ENCODE peak calls at places on chromosome 16, in four cellular contexts. I is GM12878, U is H1, E is IMR-90. Y is an unnamed sample.
A peak's percentile ranks its signal among the peaks of the same experiment; 100 is the strongest.

GRCh38 chr16:57863434-57864160 is 61.3 kb upstream of the KIFC3 start:
- DNase-seq in I (no peak), U (peak; percentile 49), E (peak; percentile 79), Y (no peak)

GRCh38 chr16:12210258-12210880 is 233.8 kb downstream of the SNX29 start:
- DNase-seq in I (no peak), U (no peak), E (no peak), Y (no peak)

GRCh38 chr16:89951509-89951908 is 3.0 kb downstream of the DEF8 start:
- DNase-seq in I (no peak), U (no peak), E (no peak), Y (no peak)

GRCh38 chr16:1845985-1846384 is 19.0 kb downstream of the FAHD1 start:
- DNase-seq in I (no peak), U (no peak), E (no peak), Y (no peak)

GRCh38 chr16:1984347-1985225 is 593 bp downstream of the GFER start:
- DNase-seq in I (no peak), U (no peak), E (peak; percentile 13), Y (peak; percentile 71)

GRCh38 chr16:20409398-20410152 is at the start of gene ACSM5:
- DNase-seq in I (no peak), U (no peak), E (no peak), Y (no peak)

GRCh38 chr16:85735225-85735722 is 15.6 kb downstream of the C16orf74 start:
- DNase-seq in I (peak; percentile 43), U (no peak), E (no peak), Y (no peak)

GRCh38 chr16:29192329-29193247 is 207.7 kb downstream of the LAT start:
- DNase-seq in I (no peak), U (no peak), E (no peak), Y (peak; percentile 42)

GRCh38 chr16:48580925-48581500 is 29.0 kb downstream of the N4BP1 start:
- DNase-seq in I (no peak), U (no peak), E (no peak), Y (no peak)

GRCh38 chr16:70298988-70299938 is at the start of gene DDX19B:
- DNase-seq in I (no peak), U (no peak), E (peak; percentile 64), Y (peak; percentile 57)

GRCh38 chr16:21301895-21302291 is 23.8 kb upstream of the CRYM start:
- DNase-seq in I (no peak), U (no peak), E (peak; percentile 8), Y (no peak)

GRCh38 chr16:24499193-24499814 is 40.1 kb upstream of the RBBP6 start:
- DNase-seq in I (no peak), U (peak; percentile 44), E (peak; percentile 11), Y (peak; percentile 71)

GRCh38 chr16:77636615-77637014 is 85.7 kb upstream of the NUDT7 start:
- DNase-seq in I (no peak), U (no peak), E (no peak), Y (no peak)

GRCh38 chr16:11391576-11391975 is 46.3 kb downstream of the RMI2 start:
- DNase-seq in I (no peak), U (no peak), E (no peak), Y (no peak)

GRCh38 chr16:26316683-26317464 is 625.1 kb downstream of the HS3ST4 start:
- DNase-seq in I (no peak), U (peak; percentile 9), E (no peak), Y (no peak)

GRCh38 chr16:71867934-71868333 is 16.0 kb downstream of the ZNF821 start:
- DNase-seq in I (no peak), U (no peak), E (no peak), Y (no peak)

GRCh38 chr16:50699345-50700159 is 6.1 kb downstream of the NOD2 start:
- DNase-seq in I (no peak), U (no peak), E (peak; percentile 12), Y (no peak)

GRCh38 chr16:89712476-89712805 is 8.3 kb downstream of the VPS9D1 start:
- DNase-seq in I (no peak), U (no peak), E (peak; percentile 28), Y (peak; percentile 52)

GRCh38 chr16:88804552-88805339 is 1.2 kb downstream of the CDT1 start:
- DNase-seq in I (no peak), U (no peak), E (no peak), Y (peak; percentile 58)

GRCh38 chr16:15782573-15783365 is 74.1 kb downstream of the MYH11 start:
- DNase-seq in I (no peak), U (no peak), E (peak; percentile 16), Y (peak; percentile 55)

GRCh38 chr16:24478401-24478800 is 61.0 kb upstream of the RBBP6 start:
- DNase-seq in I (no peak), U (no peak), E (no peak), Y (no peak)

DNA sequence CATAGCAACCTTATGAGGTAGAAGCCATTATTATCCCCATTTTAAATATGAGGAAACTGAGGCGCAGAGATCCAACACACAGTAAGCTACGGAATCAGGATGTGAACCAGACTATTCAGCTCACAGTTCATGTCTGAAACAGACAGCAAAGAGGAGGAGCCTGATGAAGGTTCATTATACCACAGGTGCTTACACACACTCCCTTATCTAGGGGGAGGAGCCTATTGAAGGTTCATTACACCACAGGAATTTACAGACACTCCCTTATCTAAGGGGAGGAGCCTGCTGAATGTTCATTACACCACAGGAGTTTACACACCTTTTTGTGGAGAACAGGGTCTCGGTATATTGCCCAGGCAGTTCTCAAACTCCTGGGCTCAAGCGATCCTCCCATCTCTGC is 21.9 kb downstream of the C16orf95 start:
- DNase-seq in I (no peak), U (no peak), E (no peak), Y (peak; percentile 86)
- TF ChIP-seq CHD1 in I (no peak), U (no peak), E (no peak), Y (no peak)

GRCh38 chr16:55041540-55042234 is 111.0 kb downstream of the IRX5 start:
- DNase-seq in I (no peak), U (no peak), E (no peak), Y (no peak)
- TF ChIP-seq CHD1 in I (no peak), U (no peak), E (no peak), Y (no peak)

GRCh38 chr16:27759301-27759871 is 209.4 kb downstream of the KATNIP start:
- DNase-seq in I (no peak), U (no peak), E (peak; percentile 72), Y (no peak)
- TF ChIP-seq CHD1 in I (no peak), U (no peak), E (no peak), Y (no peak)

GRCh38 chr16:69166221-69166833 is 20.6 kb upstream of the SNTB2 start:
- DNase-seq in I (no peak), U (no peak), E (peak; percentile 82), Y (peak; percentile 29)
- TF ChIP-seq CHD1 in I (no peak), U (no peak), E (no peak), Y (no peak)

GRCh38 chr16:52470601-52471000 is 76.3 kb downstream of the TOX3 start:
- DNase-seq in I (no peak), U (no peak), E (no peak), Y (no peak)
- TF ChIP-seq CHD1 in I (no peak), U (no peak), E (no peak), Y (no peak)

GRCh38 chr16:64679976-64680375 is 441.9 kb downstream of the CDH11 start:
- DNase-seq in I (no peak), U (no peak), E (no peak), Y (no peak)
- TF ChIP-seq CHD1 in I (no peak), U (no peak), E (no peak), Y (no peak)

GRCh38 chr16:87388818-87389134 is 3.4 kb upstream of the MAP1LC3B start:
- DNase-seq in I (no peak), U (no peak), E (no peak), Y (no peak)
- TF ChIP-seq CHD1 in I (no peak), U (no peak), E (no peak), Y (no peak)

DNA sequence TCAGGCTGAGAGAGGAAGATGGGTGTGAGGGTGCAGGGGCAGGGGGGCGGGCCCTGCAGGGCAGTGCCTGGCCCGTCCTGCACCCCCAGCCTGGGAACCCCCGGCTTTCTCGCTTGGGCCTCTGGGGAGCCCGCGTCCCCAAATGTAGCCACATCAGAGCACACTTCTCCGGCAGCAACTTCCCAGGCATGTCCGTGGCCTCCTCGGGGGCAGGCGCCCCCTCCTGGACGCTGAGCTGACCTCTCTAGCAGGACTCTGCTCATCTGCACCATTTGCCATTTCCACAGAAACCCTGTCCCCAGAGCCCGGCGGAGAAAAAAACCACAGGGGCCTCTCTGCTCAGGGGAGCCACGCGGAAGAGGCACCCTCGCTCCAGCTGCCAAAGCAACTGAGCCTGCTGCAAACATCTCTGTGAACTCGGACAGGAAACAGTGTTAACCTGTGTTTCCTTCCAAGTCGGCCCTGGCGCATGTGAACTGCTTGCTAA is 63.4 kb downstream of the KLHDC4 start:
- DNase-seq in I (peak; percentile 33), U (no peak), E (peak; percentile 30), Y (peak; percentile 47)
- TF ChIP-seq CHD1 in I (no peak), U (no peak), E (no peak), Y (no peak)

GRCh38 chr16:75580-76501 is 2.2 kb upstream of the MPG start:
- DNase-seq in I (no peak), U (no peak), E (peak; percentile 86), Y (peak; percentile 54)
- TF ChIP-seq CHD1 in I (no peak), U (no peak), E (no peak), Y (no peak)

GRCh38 chr16:76235025-76235424 is 42.2 kb upstream of the CNTNAP4 start:
- DNase-seq in I (no peak), U (no peak), E (no peak), Y (no peak)

GRCh38 chr16:76232704-76233103 is 44.5 kb upstream of the CNTNAP4 start:
- DNase-seq in I (no peak), U (no peak), E (no peak), Y (no peak)

GRCh38 chr16:76237471-76237870 is 39.7 kb upstream of the CNTNAP4 start:
- DNase-seq in I (no peak), U (no peak), E (no peak), Y (no peak)

DNA sequence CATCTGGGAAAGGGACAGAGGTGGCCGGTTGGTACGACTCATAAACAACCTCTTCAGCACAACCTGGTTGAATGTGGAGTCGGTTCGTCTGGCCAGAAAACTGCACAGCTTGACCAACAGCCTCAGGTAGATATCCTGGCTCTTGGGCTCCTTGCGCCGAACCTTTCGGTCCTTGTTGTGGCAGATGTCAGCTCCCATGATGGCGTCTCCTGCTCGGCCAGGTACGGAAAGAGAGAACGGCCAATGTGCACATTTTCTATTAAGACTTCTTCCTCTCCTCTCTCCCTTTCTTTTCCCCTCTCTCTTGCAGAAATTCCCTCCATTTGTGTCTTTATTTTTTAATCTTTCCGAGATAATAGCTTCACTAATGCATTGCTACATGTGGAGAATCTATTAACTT is 41.8 kb upstream of the CNTNAP4 start:
- DNase-seq in I (no peak), U (no peak), E (no peak), Y (no peak)
- TF ChIP-seq CHD1 in I (no peak), U (no peak), E (no peak), Y (no peak)

Y was measured in K562.